ENCODE peak calls at places on chromosomes 4 and X, in seven cellular contexts. L, I, J, X, H, T and P are unnamed samples.

GRCh38 chrX:17590892-17591740 is 146.2 kb upstream of the SCML1 start:
- DNase-seq in L (peak), I (peak), J (peak), X (peak), H (peak), T (peak), P (peak)

GRCh38 chr4:49032440-49033161 is 46.5 kb downstream of the CWH43 start:
- DNase-seq in L (no peak), I (no peak), J (peak), X (no peak), H (no peak), T (no peak), P (peak)

GRCh38 chr4:81084624-81085023 is 54.1 kb downstream of the BMP3 start:
- DNase-seq in L (no peak), I (no peak), J (no peak), X (no peak), H (peak), T (no peak), P (peak)

GRCh38 chrX:40149286-40150175 is 51.8 kb upstream of the BCOR start:
- DNase-seq in L (no peak), I (peak), J (no peak), X (no peak), H (no peak), T (no peak), P (no peak)

GRCh38 chrX:48891402-48892288 is 5.9 kb downstream of the TIMM17B start:
- DNase-seq in L (peak), I (peak), J (peak), X (peak), H (peak), T (peak), P (peak)

GRCh38 chrX:31524182-31524581 is 452.3 kb upstream of the FTHL17 start:
- DNase-seq in L (no peak), I (no peak), J (no peak), X (no peak), H (no peak), T (no peak), P (peak)

GRCh38 chr4:74738756-74739155 is 55.6 kb downstream of the BTC start:
- DNase-seq in L (no peak), I (no peak), J (no peak), X (no peak), H (no peak), T (no peak), P (no peak)

GRCh38 chrX:96771500-96771899 is 86.9 kb downstream of the DIAPH2 start:
- DNase-seq in L (no peak), I (no peak), J (no peak), X (no peak), H (no peak), T (no peak), P (no peak)

GRCh38 chr4:7689773-7690693 is 249.6 kb downstream of the AFAP1 start:
- DNase-seq in L (no peak), I (no peak), J (no peak), X (no peak), H (no peak), T (no peak), P (no peak)

GRCh38 chr4:64682946-64683345 is 273.7 kb upstream of the TECRL start:
- DNase-seq in L (no peak), I (no peak), J (no peak), X (no peak), H (no peak), T (no peak), P (no peak)

GRCh38 chr4:146369446-146369845 is 152.3 kb downstream of the SLC10A7 start:
- DNase-seq in L (no peak), I (no peak), J (no peak), X (no peak), H (no peak), T (no peak), P (no peak)

GRCh38 chr4:75169020-75169814 is 236.3 kb downstream of the PARM1 start:
- DNase-seq in L (no peak), I (no peak), J (no peak), X (no peak), H (no peak), T (no peak), P (no peak)

GRCh38 chr4:70571772-70572171 is 20.3 kb upstream of the AMBN start:
- DNase-seq in L (no peak), I (no peak), J (peak), X (no peak), H (no peak), T (no peak), P (no peak)

GRCh38 chrX:9367437-9367836 is 97.4 kb upstream of the TBL1X start:
- DNase-seq in L (no peak), I (no peak), J (no peak), X (no peak), H (no peak), T (no peak), P (no peak)

GRCh38 chr4:127236875-127237274 is 395.9 kb upstream of the INTU start:
- DNase-seq in L (no peak), I (no peak), J (no peak), X (no peak), H (no peak), T (no peak), P (peak)

GRCh38 chr4:75004755-75005668 is 72.1 kb downstream of the PARM1 start:
- DNase-seq in L (no peak), I (no peak), J (no peak), X (no peak), H (no peak), T (no peak), P (no peak)

GRCh38 chr4:135510582-135510981 is 1309.0 kb upstream of the PABPC4L start:
- DNase-seq in L (no peak), I (no peak), J (no peak), X (no peak), H (no peak), T (no peak), P (no peak)

GRCh38 chr4:125070869-125071268 is 243.9 kb upstream of the FAT4 start:
- DNase-seq in L (no peak), I (no peak), J (peak), X (no peak), H (no peak), T (no peak), P (no peak)

GRCh38 chr4:73718375-73719373 is 21.7 kb upstream of the CXCL8 start:
- DNase-seq in L (no peak), I (no peak), J (no peak), X (no peak), H (no peak), T (no peak), P (no peak)

GRCh38 chr4:68693325-68694075 is 23.0 kb upstream of the UGT2B15 start:
- DNase-seq in L (no peak), I (no peak), J (peak), X (no peak), H (no peak), T (no peak), P (no peak)

GRCh38 chr4:88962430-88962829 is 94.6 kb downstream of the FAM13A start:
- DNase-seq in L (no peak), I (no peak), J (no peak), X (no peak), H (no peak), T (no peak), P (no peak)

GRCh38 chr4:118682928-118683327 is 2.3 kb upstream of the METTL14 start:
- DNase-seq in L (no peak), I (no peak), J (peak), X (no peak), H (peak), T (no peak), P (peak)

GRCh38 chr4:36712013-36712412 is 430.6 kb downstream of the DTHD1 start:
- DNase-seq in L (no peak), I (no peak), J (no peak), X (no peak), H (no peak), T (no peak), P (no peak)

GRCh38 chrX:40868868-40869267 is 133.5 kb upstream of the MED14 start:
- DNase-seq in L (no peak), I (no peak), J (no peak), X (no peak), H (no peak), T (no peak), P (no peak)

GRCh38 chrX:39688576-39689373 is 409.0 kb downstream of the BCOR start:
- DNase-seq in L (peak), I (peak), J (peak), X (peak), H (peak), T (no peak), P (peak)

GRCh38 chr4:52947691-52948397 is 85.7 kb downstream of the RASL11B start:
- DNase-seq in L (no peak), I (no peak), J (peak), X (no peak), H (no peak), T (no peak), P (no peak)

GRCh38 chr4:2248044-2248780 is 6.3 kb upstream of the HAUS3 start:
- DNase-seq in L (no peak), I (no peak), J (no peak), X (no peak), H (no peak), T (no peak), P (no peak)

GRCh38 chr4:5168891-5169290 is 117.6 kb downstream of the STK32B start:
- DNase-seq in L (no peak), I (peak), J (no peak), X (no peak), H (no peak), T (no peak), P (no peak)
- H2AK5ac ChIP-seq in L (no peak), I (no peak), J (no peak), X (no peak), H (no peak), T (no peak), P (no peak)

DNA sequence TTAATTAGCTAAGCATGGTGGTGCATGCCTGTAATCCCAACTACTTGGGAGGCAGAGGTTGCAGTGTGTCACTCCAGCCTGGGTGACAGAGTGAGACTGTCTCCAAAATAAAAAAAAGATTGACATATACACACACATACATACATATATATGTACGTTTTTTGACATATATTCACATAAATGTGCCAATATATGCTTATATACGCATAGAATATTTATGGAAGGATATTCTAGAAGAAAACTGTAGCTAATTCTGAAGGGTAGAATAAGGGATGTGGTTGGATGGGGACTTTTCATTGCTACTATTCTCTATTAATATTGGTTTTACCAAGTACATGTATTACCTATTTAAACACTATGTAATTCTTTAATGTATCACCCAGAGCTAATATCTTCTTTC is 19.7 kb downstream of the ZGRF1 start:
- DNase-seq in L (no peak), I (no peak), J (no peak), X (no peak), H (no peak), T (no peak), P (no peak)
- H2AK5ac ChIP-seq in L (no peak), I (no peak), J (no peak), X (no peak), H (no peak), T (no peak), P (no peak)

DNA sequence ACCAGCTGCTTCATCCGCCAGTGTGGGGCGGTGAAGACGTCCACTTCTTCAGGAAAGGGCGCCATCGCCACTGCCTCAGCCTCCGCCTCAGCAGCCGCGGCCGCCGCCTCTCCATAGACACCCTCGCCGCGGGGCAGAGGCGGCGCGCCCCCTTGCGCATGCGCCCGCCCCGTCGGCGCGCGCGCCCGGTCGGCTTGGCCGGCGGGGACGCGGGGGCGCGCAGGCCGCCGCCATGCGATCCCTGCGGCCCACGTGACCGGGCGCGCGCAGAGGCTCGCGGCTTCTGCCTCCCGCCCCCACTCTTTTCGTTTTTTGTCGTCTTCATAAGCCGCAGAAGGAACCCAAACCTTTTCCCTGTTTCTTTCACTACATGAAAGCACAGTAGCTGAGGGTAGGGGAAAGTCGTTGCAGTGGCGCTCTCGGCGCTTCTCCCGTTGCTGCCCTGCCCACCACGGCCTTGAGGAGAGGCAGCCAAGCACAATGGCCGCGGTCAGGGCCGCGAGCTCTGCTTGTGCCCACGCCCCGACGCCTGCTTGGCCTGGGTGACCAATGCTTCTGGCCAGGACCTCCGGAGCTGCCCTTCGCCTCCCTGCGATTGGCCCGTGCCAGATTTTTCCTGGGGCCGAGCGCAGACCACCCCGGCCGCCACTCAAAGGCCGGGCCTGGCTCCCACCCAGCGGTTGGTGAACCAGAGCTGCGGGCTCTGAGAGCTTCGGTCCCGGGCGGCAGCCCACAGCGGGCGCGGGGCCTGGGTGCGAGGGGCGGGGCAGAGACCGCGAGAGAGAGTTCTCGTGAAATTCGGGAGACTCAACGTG is at the start of gene FBXL5:
- DNase-seq in L (peak), I (peak), J (peak), X (peak), H (peak), T (no peak), P (peak)
- H2AK5ac ChIP-seq in L (peak), I (no peak), J (no peak), X (peak), H (peak), T (peak), P (peak)

GRCh38 chr4:85580489-85580888 is 105.5 kb downstream of the ARHGAP24 start:
- DNase-seq in L (no peak), I (no peak), J (no peak), X (no peak), H (no peak), T (no peak), P (no peak)
- H2AK5ac ChIP-seq in L (no peak), I (no peak), J (no peak), X (no peak), H (no peak), T (no peak), P (no peak)